ENCODE peak calls at places on chromosomes 16 and 17, in nine cellular contexts. J is HCT116, P is A549, I is GM12878, U is SK-N-SH, Y is HepG2, Z is Panc1, R is K562, O is GM23338. D is an unnamed sample.

GRCh38 chr16:80665356-80665755 is 124.6 kb downstream of the DYNLRB2 start:
- DNase-seq in J (no peak), I (no peak), R (no peak), Z (no peak), U (no peak), P (no peak), O (no peak), Y (no peak), D (no peak)

GRCh38 chr17:33389506-33390141 is 96.5 kb upstream of the ASIC2 start:
- DNase-seq in O (no peak), J (no peak), R (no peak), P (no peak), U (no peak), Z (no peak), Y (no peak), I (no peak), D (no peak)

GRCh38 chr16:77169650-77170236 is 21.2 kb upstream of the MON1B start:
- DNase-seq in P (peak), J (peak), R (peak), U (peak), I (no peak), Y (peak), O (peak), Z (no peak), D (peak)

GRCh38 chr17:73466704-73467433 is 155.1 kb upstream of the CDC42EP4 start:
- DNase-seq in O (no peak), J (no peak), Y (peak), R (peak), P (no peak), Z (no peak), U (no peak), I (no peak), D (no peak)

GRCh38 chr17:32483451-32484019 is 3.3 kb upstream of the CDK5R1 start:
- DNase-seq in R (peak), Z (peak), O (peak), Y (peak), P (peak), J (no peak), U (peak), I (no peak), D (no peak)

GRCh38 chr17:10316986-10317834 is 55.6 kb downstream of the MYH13 start:
- DNase-seq in J (peak), I (no peak), U (peak), P (peak), Z (no peak), O (peak), R (peak), Y (peak), D (no peak)

GRCh38 chr17:39364236-39365025 is 37.0 kb downstream of the FBXL20 start:
- DNase-seq in Z (no peak), P (no peak), U (no peak), R (peak), O (no peak), I (no peak), Y (no peak), J (no peak), D (peak)

GRCh38 chr17:79388556-79389295 is 222.1 kb downstream of the RBFOX3 start:
- DNase-seq in P (peak), J (peak), U (peak), Z (no peak), Y (peak), O (peak), R (peak), I (no peak), D (no peak)

GRCh38 chr17:27600471-27600870 is 30.5 kb upstream of the LGALS9 start:
- DNase-seq in O (no peak), R (no peak), U (no peak), J (no peak), I (no peak), Z (no peak), P (no peak), Y (no peak), D (no peak)

GRCh38 chr16:24844101-24845030 is 1.4 kb upstream of the SLC5A11 start:
- DNase-seq in P (peak), R (peak), Z (no peak), O (no peak), Y (peak), U (no peak), J (peak), I (no peak), D (no peak)

GRCh38 chr16:23134274-23134673 is 15.0 kb downstream of the USP31 start:
- DNase-seq in O (no peak), U (peak), I (no peak), R (no peak), Z (no peak), Y (peak), P (no peak), J (no peak), D (no peak)

GRCh38 chr16:85522842-85523601 is 90.1 kb upstream of the GSE1 start:
- DNase-seq in U (no peak), Z (no peak), Y (no peak), O (no peak), P (no peak), I (no peak), J (no peak), R (no peak), D (no peak)

GRCh38 chr16:75837681-75838080 is 111.4 kb upstream of the CPHXL start:
- DNase-seq in Y (no peak), U (no peak), I (no peak), J (no peak), P (no peak), R (no peak), Z (no peak), O (no peak), D (no peak)

GRCh38 chr16:19291459-19291858 is 5.9 kb downstream of the CLEC19A start:
- DNase-seq in I (no peak), Y (no peak), Z (no peak), U (no peak), O (peak), J (no peak), R (no peak), P (peak), D (no peak)

GRCh38 chr16:15856901-15857778 is at the start of gene MYH11:
- DNase-seq in P (no peak), O (peak), Y (no peak), Z (no peak), U (peak), R (peak), I (no peak), J (no peak), D (no peak)

GRCh38 chr16:88596477-88596876 is 26.3 kb downstream of the ZC3H18 start:
- DNase-seq in J (no peak), P (no peak), R (no peak), U (no peak), Z (no peak), O (no peak), I (no peak), Y (no peak), D (no peak)

GRCh38 chr16:85611205-85611454 is 2.0 kb upstream of the GSE1 start:
- DNase-seq in U (no peak), I (no peak), R (peak), P (peak), Z (no peak), O (no peak), Y (no peak), J (no peak), D (no peak)

GRCh38 chr17:2398188-2398587 is 2.7 kb downstream of the MNT start:
- DNase-seq in Y (no peak), U (no peak), Z (no peak), P (no peak), J (no peak), O (no peak), R (no peak), I (no peak), D (no peak)
- TF ChIP-seq REST in Y (no peak), U (no peak), Z (no peak), P (no peak), J (no peak), O (no peak), R (no peak), I (no peak), D (no peak)

DNA sequence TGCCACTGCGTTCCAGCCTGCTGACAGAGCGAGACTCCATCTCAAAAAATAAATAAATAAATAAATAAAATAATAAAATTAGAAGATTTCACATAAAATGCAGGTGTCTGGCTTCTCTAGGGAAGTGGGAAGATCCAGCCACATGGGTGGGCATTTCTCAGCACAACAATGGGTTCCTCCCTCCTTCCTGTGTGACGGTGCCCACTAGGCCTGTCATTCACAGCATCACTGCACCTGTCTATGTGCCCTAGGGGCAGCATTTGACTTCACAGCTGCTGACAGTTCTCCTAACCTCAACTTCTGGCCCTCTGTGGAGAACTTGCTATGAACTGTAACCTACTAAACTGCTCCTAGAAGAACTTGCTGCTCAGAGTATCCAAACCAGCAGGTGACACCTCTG is 3.0 kb downstream of the ABHD15 start:
- DNase-seq in I (no peak), Y (no peak), R (no peak), U (no peak), P (no peak), O (no peak), J (no peak), Z (no peak), D (no peak)
- TF ChIP-seq REST in I (no peak), Y (no peak), R (no peak), U (no peak), P (no peak), O (no peak), J (no peak), Z (no peak), D (no peak)

GRCh38 chr17:78381601-78382168 is 3.2 kb downstream of the PGS1 start:
- DNase-seq in U (no peak), P (no peak), R (peak), Z (no peak), Y (no peak), O (peak), J (no peak), I (no peak), D (no peak)
- TF ChIP-seq REST in U (peak), P (no peak), R (peak), Z (peak), Y (no peak), O (peak), J (no peak), I (peak), D (peak)

DNA sequence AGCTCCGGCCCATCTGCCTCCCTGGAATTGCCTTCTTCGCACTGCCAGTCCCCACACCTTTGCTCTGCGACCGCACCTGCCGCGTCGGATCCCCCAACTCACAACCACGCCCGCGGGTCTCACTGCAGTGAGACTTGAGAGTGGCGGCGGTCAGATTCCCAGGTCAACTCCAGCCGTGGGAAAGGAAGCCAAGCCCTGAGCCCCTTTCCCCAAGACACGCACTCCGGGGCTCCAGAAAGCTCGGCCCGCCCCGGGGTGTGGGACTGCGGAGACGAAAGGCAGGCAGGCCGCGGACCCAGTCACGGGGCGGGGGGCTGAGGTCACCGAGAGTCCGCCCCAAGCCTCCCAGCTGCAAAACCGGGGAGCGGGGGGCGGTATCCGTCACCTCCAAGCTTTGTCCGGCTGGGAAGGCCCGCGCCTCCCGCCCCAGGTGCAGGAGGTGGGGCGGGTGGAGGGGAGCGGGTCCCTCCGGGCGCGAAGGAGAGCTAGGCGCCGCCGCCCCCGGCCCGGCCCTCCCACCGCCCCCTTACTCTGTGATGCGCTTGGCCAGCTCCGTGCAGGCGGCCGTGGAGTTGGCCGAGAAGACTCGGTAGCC is 615 bp downstream of the PRPSAP1 start:
- DNase-seq in O (peak), U (peak), I (no peak), Z (no peak), Y (no peak), P (no peak), R (peak), J (no peak), D (no peak)
- TF ChIP-seq REST in O (no peak), U (no peak), I (no peak), Z (no peak), Y (no peak), P (no peak), R (no peak), J (no peak), D (no peak)

GRCh38 chr16:30142672-30143346 is 19.8 kb upstream of the MAPK3 start:
- DNase-seq in P (peak), R (no peak), O (peak), U (no peak), Y (peak), I (peak), J (no peak), Z (peak), D (peak)
- TF ChIP-seq REST in P (no peak), R (no peak), O (no peak), U (no peak), Y (no peak), I (no peak), J (no peak), Z (no peak), D (no peak)

GRCh38 chr16:89658221-89658879 is 714 bp downstream of the SPATA33 start:
- DNase-seq in O (no peak), U (peak), I (no peak), Y (no peak), R (peak), Z (no peak), J (no peak), P (no peak), D (no peak)
- TF ChIP-seq REST in O (no peak), U (no peak), I (no peak), Y (no peak), R (no peak), Z (no peak), J (no peak), P (no peak), D (no peak)

DNA sequence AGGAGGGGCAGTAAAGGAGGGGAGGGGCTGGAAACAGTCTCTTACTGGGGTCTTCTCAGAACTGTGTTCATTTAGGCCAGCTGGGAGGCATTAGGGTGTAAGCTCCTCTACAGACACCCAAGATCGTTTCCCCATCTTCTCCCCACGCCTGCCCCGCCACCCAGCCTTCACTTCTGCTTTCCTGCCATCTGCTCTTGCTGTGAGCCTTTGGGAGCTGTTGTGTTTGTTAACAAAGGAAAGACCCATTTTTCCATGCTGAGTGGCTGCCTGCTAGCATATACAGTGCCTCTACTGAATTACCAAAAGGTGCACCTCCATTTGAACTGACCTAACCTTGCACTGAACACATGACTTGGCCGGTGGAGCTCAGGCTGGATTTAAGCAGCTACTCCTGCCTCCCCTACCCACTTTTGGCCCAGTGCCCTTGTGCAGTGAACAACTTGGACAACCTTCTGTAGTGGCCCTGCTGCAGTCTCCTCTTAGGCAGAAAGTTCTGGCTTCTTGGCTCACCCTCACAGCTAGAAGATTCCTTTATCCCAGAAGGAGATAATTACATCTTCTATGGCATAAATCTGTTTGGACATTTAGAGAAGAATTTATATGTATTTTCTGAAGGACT is 81.7 kb upstream of the HNF1B start:
- DNase-seq in O (no peak), P (no peak), I (no peak), U (no peak), Z (no peak), J (no peak), Y (no peak), R (no peak), D (peak)
- TF ChIP-seq REST in O (no peak), P (no peak), I (no peak), U (no peak), Z (no peak), J (no peak), Y (no peak), R (no peak), D (no peak)

DNA sequence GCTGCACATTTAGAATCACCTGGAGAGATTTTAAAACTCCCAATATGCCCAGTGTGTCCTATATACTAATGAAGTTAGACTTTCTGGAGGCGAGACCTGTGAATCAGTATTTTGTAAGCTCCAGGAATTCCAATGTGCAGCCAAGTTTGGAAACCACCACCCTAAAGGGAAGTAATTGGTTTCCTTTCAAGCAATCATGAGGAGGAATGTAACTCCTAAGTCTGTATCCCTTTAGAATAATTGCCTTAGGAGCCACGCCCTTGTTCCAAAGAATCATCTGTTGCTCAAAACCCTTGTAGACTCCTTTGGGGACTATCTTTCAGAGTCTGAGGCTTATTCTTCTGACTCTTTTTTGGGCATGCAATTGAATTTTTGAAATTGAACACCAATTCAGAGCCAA is 84.4 kb downstream of the DNAH9 start:
- DNase-seq in Y (no peak), Z (no peak), U (no peak), J (no peak), P (no peak), I (no peak), R (no peak), O (no peak), D (no peak)
- TF ChIP-seq REST in Y (no peak), Z (no peak), U (no peak), J (no peak), P (no peak), I (no peak), R (no peak), O (no peak), D (no peak)

DNA sequence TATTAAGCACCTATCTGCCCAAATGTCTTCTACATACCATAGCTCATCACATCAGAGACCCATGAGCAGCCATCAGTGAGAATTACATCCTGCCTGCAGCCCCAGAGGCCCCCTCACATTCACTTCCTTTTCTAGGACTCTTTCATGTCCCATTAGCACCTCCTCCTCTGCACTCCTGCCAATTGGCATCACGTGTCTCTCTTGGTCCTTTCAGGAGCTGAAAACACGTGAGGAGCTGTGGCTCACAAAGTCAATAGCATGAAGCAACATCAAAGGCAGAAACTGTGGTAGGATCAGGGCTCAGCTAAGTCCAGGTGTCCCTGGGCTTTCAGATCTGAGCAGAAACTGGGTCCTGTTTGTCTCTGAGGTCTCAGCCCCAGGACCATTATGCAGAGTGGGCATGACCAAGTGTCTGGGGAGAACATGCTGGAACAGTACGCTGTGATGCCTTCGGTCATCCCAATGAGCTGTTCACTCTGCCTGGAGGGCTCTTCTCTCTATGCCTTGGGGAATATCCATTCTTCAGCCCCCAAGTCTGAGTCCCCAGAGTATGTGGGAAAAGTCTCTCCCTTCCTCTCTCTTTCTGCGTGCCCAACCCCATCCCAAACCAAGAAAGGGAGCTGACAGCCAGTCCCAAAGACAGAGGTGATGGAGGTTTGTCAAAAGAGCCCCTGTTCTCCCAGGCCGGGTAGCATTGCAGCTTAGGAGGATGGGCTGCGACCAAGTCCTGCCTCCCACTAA is 457.0 kb upstream of the CDH5 start:
- DNase-seq in Y (peak), O (no peak), J (no peak), Z (no peak), R (no peak), U (no peak), P (no peak), I (no peak), D (peak)
- TF ChIP-seq REST in Y (no peak), O (no peak), J (no peak), Z (no peak), R (no peak), U (no peak), P (no peak), I (no peak), D (no peak)

GRCh38 chr17:18381953-18382245 is 4.3 kb downstream of the EVPLL start:
- DNase-seq in P (no peak), R (no peak), Y (no peak), J (no peak), I (no peak), U (no peak), O (no peak), Z (no peak), D (no peak)

GRCh38 chr17:18381158-18381952 is 3.8 kb downstream of the EVPLL start:
- DNase-seq in U (no peak), I (no peak), O (no peak), R (no peak), J (no peak), Z (no peak), P (no peak), Y (no peak), D (no peak)

GRCh38 chr17:18379246-18380146 is 1.9 kb downstream of the EVPLL start:
- DNase-seq in I (no peak), Y (no peak), J (no peak), P (no peak), Z (no peak), U (peak), O (no peak), R (no peak), D (no peak)

GRCh38 chr17:18382441-18383078 is 5.0 kb downstream of the EVPLL start:
- DNase-seq in J (no peak), P (no peak), Z (no peak), I (no peak), O (peak), U (no peak), R (no peak), Y (no peak), D (no peak)

GRCh38 chr17:18380471-18381157 is 3.0 kb downstream of the EVPLL start:
- DNase-seq in J (no peak), R (no peak), U (no peak), O (no peak), P (no peak), I (no peak), Z (no peak), Y (no peak), D (no peak)
- TF ChIP-seq REST in J (no peak), R (no peak), U (no peak), O (no peak), P (no peak), I (no peak), Z (no peak), Y (no peak), D (no peak)